ENCODE peak calls at places on chromosomes 4 and X, in four cellular contexts. D is BJ, M is fibroblast of lung, Y is ovary. O is an unnamed sample.

GRCh38 chrX:3678287-3678686 is 35.2 kb downstream of the PRKX start:
- DNase-seq in D (no peak), M (no peak), Y (no peak), O (no peak)

GRCh38 chrX:41889317-41890025 is 33.9 kb downstream of the CASK start:
- DNase-seq in D (no peak), Y (no peak), M (peak), O (no peak)

GRCh38 chr4:10492486-10492885 is 35.3 kb upstream of the ZNF518B start:
- DNase-seq in M (no peak), Y (no peak), D (no peak), O (no peak)

GRCh38 chr4:88522702-88523324 is 763 bp downstream of the PYURF start:
- DNase-seq in Y (peak), D (no peak), M (peak), O (peak)

GRCh38 chrX:143025628-143026027 is at the start of gene SPANXN4:
- DNase-seq in M (no peak), Y (no peak), D (no peak), O (no peak)

GRCh38 chrX:81336455-81337144 is 134.7 kb downstream of the SH3BGRL start:
- DNase-seq in Y (no peak), M (peak), D (no peak), O (no peak)

GRCh38 chr4:848307-848691 is 22.4 kb upstream of the CPLX1 start:
- DNase-seq in Y (peak), D (no peak), M (no peak), O (peak)

GRCh38 chrX:2696698-2697215 is 5.7 kb downstream of the CD99 start:
- DNase-seq in D (no peak), Y (no peak), M (peak), O (no peak)

GRCh38 chrX:70998402-70999027 is 67.6 kb upstream of the SLC7A3 start:
- DNase-seq in Y (peak), D (no peak), M (peak), O (no peak)

GRCh38 chrX:101208152-101208905 is 11.3 kb upstream of the DRP2 start:
- DNase-seq in D (no peak), Y (no peak), M (no peak), O (no peak)

GRCh38 chrX:63920875-63921274 is 135.9 kb upstream of the ARHGEF9 start:
- DNase-seq in Y (no peak), D (no peak), M (no peak), O (no peak)

GRCh38 chr4:48944252-48944651 is 37.7 kb upstream of the OCIAD2 start:
- DNase-seq in Y (no peak), D (no peak), M (no peak), O (no peak)

GRCh38 chr4:4605849-4606248 is 64.0 kb upstream of the STX18 start:
- DNase-seq in D (no peak), Y (no peak), M (no peak), O (no peak)

DNA sequence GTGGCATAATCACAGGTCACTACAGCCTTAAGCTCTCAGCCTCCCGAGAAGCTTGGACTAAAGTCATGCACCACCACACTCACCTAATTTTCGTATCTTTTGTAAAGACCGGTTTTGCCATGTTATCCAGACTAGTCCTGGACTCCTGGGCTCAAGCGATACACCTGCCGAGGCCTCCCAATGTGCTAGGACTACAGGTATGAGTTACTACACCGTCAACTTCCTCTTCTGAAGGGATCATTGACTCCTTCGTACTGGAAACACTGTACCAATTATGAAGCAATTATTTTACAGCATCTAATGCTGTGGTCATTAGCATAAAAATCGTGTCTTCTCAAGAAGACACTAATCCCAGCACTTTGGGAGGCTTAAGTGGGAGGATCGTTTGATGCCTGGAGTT is 35.2 kb downstream of the PDS5A start:
- DNase-seq in D (no peak), M (no peak), Y (no peak), O (no peak)
- TF ChIP-seq CTCF in D (no peak), M (no peak), Y (no peak), O (no peak)

DNA sequence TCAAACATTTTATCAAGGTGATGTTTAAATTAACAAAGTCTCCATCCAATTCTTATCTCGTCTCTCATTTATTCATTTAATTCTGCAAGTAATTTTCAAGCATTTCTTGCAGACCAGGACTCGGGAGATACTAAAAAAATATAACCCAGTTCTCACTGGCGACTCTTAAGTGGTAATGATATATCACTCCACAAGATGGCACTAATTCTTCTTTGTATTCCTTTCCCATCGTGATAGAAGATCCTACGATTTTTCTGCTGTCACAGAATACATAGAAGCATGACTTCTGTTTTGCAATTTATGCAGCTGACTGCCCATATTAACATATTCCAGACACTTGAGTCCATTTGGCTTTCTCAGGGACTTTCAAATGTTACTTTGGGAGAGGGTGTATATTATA is 64.0 kb upstream of the FGF13 start:
- DNase-seq in M (peak), Y (no peak), D (no peak), O (no peak)
- TF ChIP-seq CTCF in M (no peak), Y (no peak), D (peak), O (peak)

GRCh38 chr4:18042754-18043153 is 21.2 kb upstream of the LCORL start:
- DNase-seq in M (no peak), D (no peak), Y (no peak), O (no peak)
- TF ChIP-seq CTCF in M (peak), D (no peak), Y (no peak), O (peak)

DNA sequence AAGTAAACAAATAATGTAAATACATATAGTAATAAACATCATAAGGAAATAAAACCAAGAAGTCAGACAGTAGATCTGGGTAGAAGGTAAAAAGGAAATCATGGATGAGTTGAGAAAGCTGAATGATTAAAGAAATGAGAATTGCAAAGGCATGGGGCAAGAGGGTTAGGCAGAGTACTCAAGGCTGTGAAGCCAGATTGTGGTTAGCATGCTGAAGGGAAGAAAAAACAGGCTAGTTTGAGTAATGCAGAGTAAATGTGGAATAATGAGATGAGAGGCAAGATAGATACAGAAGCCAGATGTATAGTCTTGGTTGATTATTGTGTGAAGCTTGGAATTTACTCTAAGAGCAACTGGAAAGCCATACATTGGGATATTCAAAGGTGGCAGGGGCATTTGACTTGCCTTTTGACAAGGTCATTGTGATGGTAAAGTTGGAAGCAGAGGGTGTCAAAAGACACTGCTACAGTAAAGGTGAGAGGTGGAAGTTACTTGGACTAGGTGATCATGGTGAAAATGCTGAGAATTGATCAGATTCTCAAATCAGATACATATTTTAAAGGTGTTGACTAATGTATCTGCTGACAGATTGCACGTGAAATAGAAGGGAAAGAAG is 307.0 kb downstream of the FSTL5 start:
- DNase-seq in D (no peak), Y (no peak), M (no peak), O (no peak)
- TF ChIP-seq CTCF in D (no peak), Y (no peak), M (no peak), O (no peak)

GRCh38 chr4:177671387-177671786 is 229.2 kb upstream of the AGA start:
- DNase-seq in D (no peak), Y (no peak), M (no peak), O (no peak)

GRCh38 chr4:177671845-177672244 is 229.6 kb upstream of the AGA start:
- DNase-seq in D (no peak), Y (no peak), M (no peak), O (no peak)

DNA sequence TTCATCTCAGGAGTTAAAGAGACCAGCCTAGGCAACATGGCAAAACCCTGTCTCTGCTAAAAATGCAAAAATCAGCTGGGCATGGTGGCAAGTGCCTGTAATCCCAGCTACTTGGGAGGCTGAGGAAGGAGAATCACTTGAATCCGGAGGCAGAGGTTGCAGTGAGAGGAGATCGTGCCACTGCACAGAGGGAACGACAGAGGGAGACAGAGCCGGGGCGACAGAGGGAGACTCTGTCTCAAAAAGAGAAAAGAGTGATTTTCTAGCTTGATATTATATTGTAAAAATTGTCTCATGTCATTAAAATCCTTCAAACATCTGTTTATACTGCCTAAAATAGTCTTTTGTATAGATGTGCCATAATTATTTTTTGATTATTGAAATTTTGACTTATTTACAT is 225.4 kb upstream of the AGA start:
- DNase-seq in Y (no peak), M (no peak), D (no peak), O (no peak)
- TF ChIP-seq CTCF in Y (no peak), M (no peak), D (peak), O (no peak)

O was measured in glutamatergic neuron.